ENCODE peak calls at places on chromosomes 13 and 19, in seven cellular contexts. B is H9; V is CD8-positive, alpha-beta memory T cell; I is mesendoderm; F is HAP-1; T is colonic mucosa; Z is right cardiac atrium. H is an unnamed sample.

GRCh38 chr13:113552079-113552478 is 32.5 kb upstream of the TFDP1 start:
- DNase-seq in I (no peak), F (peak; percentile 1), T (no peak), B (peak; percentile 22), V (no peak), Z (no peak), H (no peak)

GRCh38 chr19:21940684-21941083 is 70.1 kb downstream of the ZNF208 start:
- DNase-seq in V (no peak), B (no peak), I (no peak), T (no peak), F (no peak), Z (no peak), H (no peak)

GRCh38 chr13:42041017-42041683 is 7.3 kb upstream of the DGKH start:
- DNase-seq in F (peak; percentile 72), I (peak; percentile 71), Z (peak; percentile 80), T (peak; percentile 71), V (no peak), B (peak; percentile 54), H (peak; percentile 15)

GRCh38 chr13:24622481-24622880 is 57.7 kb upstream of the ATP12A start:
- DNase-seq in B (no peak), V (no peak), Z (no peak), F (no peak), I (no peak), T (no peak), H (no peak)

GRCh38 chr13:57408312-57408711 is 223.2 kb upstream of the PCDH17 start:
- DNase-seq in I (no peak), V (no peak), Z (no peak), T (no peak), B (no peak), F (no peak), H (no peak)

GRCh38 chr19:18879579-18880373 is 16.2 kb downstream of the CERS1 start:
- DNase-seq in V (no peak), T (peak; percentile 87), Z (peak; percentile 53), I (peak; percentile 72), F (peak; percentile 78), B (peak; percentile 93), H (no peak)

GRCh38 chr13:68254151-68254550 is 1024.0 kb upstream of the PCDH9 start:
- DNase-seq in B (no peak), I (no peak), Z (no peak), F (no peak), V (no peak), T (no peak), H (no peak)

GRCh38 chr19:45809643-45810159 is 5.4 kb downstream of the RSPH6A start:
- DNase-seq in B (peak; percentile 72), V (no peak), F (no peak), Z (no peak), T (no peak), I (peak; percentile 51), H (no peak)

GRCh38 chr13:53126803-53127202 is 98.2 kb downstream of the OLFM4 start:
- DNase-seq in I (no peak), F (no peak), B (no peak), V (no peak), T (peak; percentile 30), Z (peak; percentile 57), H (no peak)

GRCh38 chr19:10617409-10618121 is 7.8 kb upstream of the SLC44A2 start:
- DNase-seq in I (no peak), V (no peak), Z (no peak), T (no peak), F (no peak), B (no peak), H (no peak)

GRCh38 chr19:19368087-19368486 is 37.4 kb upstream of the GATAD2A start:
- DNase-seq in I (no peak), Z (no peak), B (no peak), T (no peak), V (no peak), F (no peak), H (no peak)

GRCh38 chr19:46785054-46785979 is 3.1 kb downstream of the SLC1A5 start:
- DNase-seq in B (no peak), F (no peak), I (no peak), Z (no peak), T (no peak), V (no peak), H (no peak)

GRCh38 chr19:49118565-49119410 is at the start of gene C19orf73:
- DNase-seq in B (peak; percentile 90), T (peak; percentile 96), V (peak; percentile 93), I (peak; percentile 95), Z (peak; percentile 99), F (peak; percentile 96), H (peak; percentile 93)

GRCh38 chr19:46173886-46174475 is 25.9 kb downstream of the IGFL2 start:
- DNase-seq in I (peak; percentile 10), T (no peak), B (no peak), F (no peak), Z (no peak), V (no peak), H (no peak)

GRCh38 chr13:100409132-100409531 is 179.5 kb downstream of the GGACT start:
- DNase-seq in Z (no peak), I (peak; percentile 52), F (no peak), B (no peak), V (no peak), T (no peak), H (no peak)

GRCh38 chr19:48192750-48193149 is 22.3 kb downstream of the ZSWIM9 start:
- DNase-seq in B (no peak), V (no peak), I (no peak), T (no peak), Z (no peak), F (no peak), H (no peak)

GRCh38 chr13:67230774-67231480 is 791 bp upstream of the PCDH9 start:
- DNase-seq in Z (peak; percentile 84), F (peak; percentile 70), V (peak; percentile 4), B (peak; percentile 61), T (peak; percentile 41), I (peak; percentile 73), H (no peak)

GRCh38 chr19:16878181-16878965 is 10.4 kb upstream of the F2RL3 start:
- DNase-seq in F (no peak), I (no peak), V (no peak), B (no peak), T (no peak), Z (no peak), H (no peak)

GRCh38 chr13:42484396-42484795 is 89.6 kb upstream of the TNFSF11 start:
- DNase-seq in I (no peak), Z (no peak), F (no peak), B (no peak), V (no peak), T (no peak), H (no peak)

GRCh38 chr13:29861694-29862110 is 11.3 kb upstream of the UBL3 start:
- DNase-seq in I (peak; percentile 68), F (no peak), Z (no peak), T (no peak), V (no peak), B (no peak), H (no peak)

GRCh38 chr13:93227906-93228801 is 1.5 kb downstream of the GPC6 start:
- DNase-seq in V (no peak), I (peak; percentile 97), T (peak; percentile 34), F (peak; percentile 87), B (peak; percentile 78), Z (peak; percentile 81), H (no peak)

GRCh38 chr19:38532939-38533338 is 84.8 kb downstream of the MAP4K1 start:
- DNase-seq in B (no peak), Z (no peak), F (no peak), V (no peak), T (no peak), I (no peak), H (no peak)

GRCh38 chr13:62626771-62627170 is 1211.1 kb upstream of the PCDH20 start:
- DNase-seq in T (no peak), F (peak; percentile 46), B (peak; percentile 56), I (peak; percentile 65), Z (no peak), V (no peak), H (no peak)

GRCh38 chr19:27844261-27844660 is 1368.7 kb downstream of the UQCRFS1 start:
- DNase-seq in V (no peak), B (no peak), I (no peak), T (no peak), Z (no peak), F (no peak), H (no peak)

GRCh38 chr19:30431591-30431990 is 59.4 kb downstream of the ZNF536 start:
- DNase-seq in Z (no peak), B (no peak), F (no peak), T (no peak), I (no peak), V (no peak), H (no peak)

GRCh38 chr13:38265135-38265497 is 84.5 kb upstream of the UFM1 start:
- DNase-seq in B (no peak), T (no peak), V (no peak), F (no peak), I (no peak), Z (no peak), H (no peak)

GRCh38 chr19:48111280-48111679 is 663 bp upstream of the PLA2G4C start:
- DNase-seq in Z (no peak), T (no peak), V (no peak), B (no peak), I (no peak), F (no peak), H (no peak)

GRCh38 chr13:77740931-77741586 is 43.6 kb downstream of the SLAIN1 start:
- DNase-seq in T (no peak), F (no peak), Z (no peak), B (no peak), I (no peak), V (no peak), H (no peak)

GRCh38 chr19:38538793-38539528 is 78.8 kb downstream of the MAP4K1 start:
- DNase-seq in Z (no peak), T (no peak), I (no peak), B (no peak), F (peak; percentile 57), V (no peak), H (peak; percentile 24)

GRCh38 chr13:91353494-91353893 is 6.0 kb downstream of the MIR17HG start:
- DNase-seq in V (no peak), T (no peak), Z (no peak), B (no peak), F (no peak), I (no peak), H (no peak)
- H3K4me1 ChIP-seq in V (peaks cover 23% of the 10 kb centered on the region), T (peaks cover 5% of the 10 kb centered on the region), Z (no peaks in the 10 kb centered on the region), B (no peaks in the 10 kb centered on the region), F (peaks cover 9% of the 10 kb centered on the region), I (peaks cover 7% of the 10 kb centered on the region), H (peaks cover 23% of the 10 kb centered on the region)

GRCh38 chr13:111421216-111421615 is 100.8 kb downstream of the TEX29 start:
- DNase-seq in T (no peak), I (no peak), F (no peak), Z (no peak), B (no peak), V (no peak), H (no peak)
- H3K27me3 ChIP-seq in T (no peaks in the 10 kb centered on the region), I (no peaks in the 10 kb centered on the region), F (peaks cover 6% of the 10 kb centered on the region), Z (no peaks in the 10 kb centered on the region), B (no peaks in the 10 kb centered on the region), V (no peaks in the 10 kb centered on the region), H (no peaks in the 10 kb centered on the region)

GRCh38 chr13:110249326-110249725 is 57.6 kb downstream of the COL4A1 start:
- DNase-seq in Z (peak; percentile 35), I (no peak), T (no peak), B (no peak), V (no peak), F (no peak), H (no peak)
- H3K4me1 ChIP-seq in Z (peaks cover 20% of the 10 kb centered on the region), I (peaks cover 8% of the 10 kb centered on the region), T (no peaks in the 10 kb centered on the region), B (peaks cover 2% of the 10 kb centered on the region), V (no peaks in the 10 kb centered on the region), F (no peaks in the 10 kb centered on the region), H (no peaks in the 10 kb centered on the region)

DNA sequence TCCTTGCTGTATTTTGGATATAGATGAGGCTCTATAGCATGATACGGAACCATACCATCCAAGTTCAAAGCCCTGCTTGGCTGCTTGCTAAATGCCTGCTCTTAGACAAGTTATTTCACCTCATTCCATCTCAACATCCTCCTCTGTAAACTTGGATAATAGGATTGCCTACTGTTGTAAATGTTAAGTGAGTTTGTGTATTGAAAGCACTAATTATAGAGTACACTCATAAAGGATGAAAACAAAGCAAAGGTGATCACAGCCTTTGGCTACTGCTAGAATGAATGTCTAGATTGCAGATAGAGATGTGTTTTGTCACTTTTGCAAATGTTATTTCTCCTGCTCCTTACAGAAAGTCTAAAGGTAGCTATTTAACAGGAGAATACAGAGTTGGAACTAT is 34.3 kb upstream of the STARD13 start:
- DNase-seq in Z (no peak), B (no peak), T (no peak), V (no peak), F (no peak), I (no peak), H (no peak)
- H3K27me3 ChIP-seq in Z (no peaks in the 10 kb centered on the region), B (no peaks in the 10 kb centered on the region), T (no peaks in the 10 kb centered on the region), V (no peaks in the 10 kb centered on the region), F (no peaks in the 10 kb centered on the region), I (no peaks in the 10 kb centered on the region), H (peaks cover 4% of the 10 kb centered on the region)